ENCODE peak calls at places on chromosomes 5 and 9, in four cellular contexts. One of them, this sample, is unnamed.

GRCh38 chr9:109730228-109730627 is 49.8 kb upstream of the PALM2AKAP2 start:
- DNase-seq in HuH-7: peak; percentile 17
- DNase-seq in EH: peak; percentile 59
- DNase-seq in ureter: no peak
- DNase-seq in this sample: peak; percentile 24

GRCh38 chr5:169142264-169142970 is 158.5 kb downstream of the SLIT3 start:
- DNase-seq in EH: no peak
- DNase-seq in HuH-7: no peak
- DNase-seq in ureter: peak; percentile 89
- DNase-seq in this sample: no peak

GRCh38 chr5:53481887-53482716 is 1.7 kb downstream of the FST start:
- DNase-seq in HuH-7: peak; percentile 39
- DNase-seq in ureter: peak; percentile 79
- DNase-seq in EH: peak; percentile 80
- DNase-seq in this sample: peak; percentile 49

GRCh38 chr5:77852514-77853352 is 76.6 kb upstream of the TBCA start:
- DNase-seq in ureter: peak; percentile 55
- DNase-seq in HuH-7: peak; percentile 86
- DNase-seq in EH: peak; percentile 67
- DNase-seq in this sample: peak; percentile 75

GRCh38 chr5:154541553-154541952 is 63.5 kb upstream of the HAND1 start:
- DNase-seq in HuH-7: no peak
- DNase-seq in EH: no peak
- DNase-seq in ureter: no peak
- DNase-seq in this sample: no peak

GRCh38 chr5:1041225-1042186 is 32.9 kb downstream of the NKD2 start:
- DNase-seq in ureter: no peak
- DNase-seq in EH: no peak
- DNase-seq in HuH-7: no peak
- DNase-seq in this sample: no peak

GRCh38 chr9:131097259-131097947 is 1.1 kb downstream of the AIF1L start:
- DNase-seq in EH: no peak
- DNase-seq in HuH-7: no peak
- DNase-seq in ureter: no peak
- DNase-seq in this sample: no peak

GRCh38 chr5:74738406-74738805 is 28.5 kb downstream of the GFM2 start:
- DNase-seq in ureter: no peak
- DNase-seq in HuH-7: no peak
- DNase-seq in EH: peak; percentile 26
- DNase-seq in this sample: no peak

GRCh38 chr5:169637085-169637855 is at the start of gene DOCK2:
- DNase-seq in ureter: peak; percentile 56
- DNase-seq in HuH-7: no peak
- DNase-seq in EH: no peak
- DNase-seq in this sample: no peak

GRCh38 chr9:72814083-72814482 is 138.8 kb downstream of the ALDH1A1 start:
- DNase-seq in HuH-7: no peak
- DNase-seq in ureter: no peak
- DNase-seq in EH: no peak
- DNase-seq in this sample: no peak

GRCh38 chr5:24294324-24294723 is 350.5 kb downstream of the CDH10 start:
- DNase-seq in HuH-7: no peak
- DNase-seq in ureter: no peak
- DNase-seq in EH: no peak
- DNase-seq in this sample: no peak

GRCh38 chr5:2204366-2205184 is 321.9 kb upstream of the IRX4 start:
- DNase-seq in HuH-7: no peak
- DNase-seq in ureter: peak; percentile 18
- DNase-seq in EH: no peak
- DNase-seq in this sample: no peak

GRCh38 chr5:10354048-10354872 is 765 bp downstream of the MARCHF6 start:
- DNase-seq in HuH-7: peak; percentile 29
- DNase-seq in EH: peak; percentile 53
- DNase-seq in ureter: no peak
- DNase-seq in this sample: peak; percentile 43

GRCh38 chr9:70589571-70590263 is 175.3 kb upstream of the KLF9 start:
- DNase-seq in EH: peak; percentile 95
- DNase-seq in ureter: no peak
- DNase-seq in HuH-7: no peak
- DNase-seq in this sample: no peak

GRCh38 chr5:144142030-144142825 is 28.2 kb downstream of the YIPF5 start:
- DNase-seq in EH: peak; percentile 65
- DNase-seq in HuH-7: peak; percentile 22
- DNase-seq in ureter: no peak
- DNase-seq in this sample: peak; percentile 40

GRCh38 chr5:92979716-92980115 is 601.3 kb downstream of the NR2F1-AS1 start:
- DNase-seq in ureter: no peak
- DNase-seq in EH: no peak
- DNase-seq in HuH-7: no peak
- DNase-seq in this sample: no peak

GRCh38 chr9:80285325-80285724 is 713.6 kb downstream of the TLE4 start:
- DNase-seq in EH: no peak
- DNase-seq in ureter: no peak
- DNase-seq in HuH-7: peak; percentile 0
- DNase-seq in this sample: no peak

GRCh38 chr9:16413509-16414016 is 456.9 kb downstream of the BNC2 start:
- DNase-seq in HuH-7: peak; percentile 4
- DNase-seq in EH: peak; percentile 96
- DNase-seq in ureter: no peak
- DNase-seq in this sample: no peak

GRCh38 chr9:98207606-98208005 is 15.2 kb upstream of the CORO2A start:
- DNase-seq in EH: no peak
- DNase-seq in HuH-7: no peak
- DNase-seq in ureter: no peak
- DNase-seq in this sample: no peak

GRCh38 chr5:36177715-36178556 is 26.0 kb downstream of the SKP2 start:
- DNase-seq in EH: peak; percentile 62
- DNase-seq in ureter: no peak
- DNase-seq in HuH-7: peak; percentile 32
- DNase-seq in this sample: no peak

GRCh38 chr5:173547579-173547978 is 68.9 kb downstream of the BOD1 start:
- DNase-seq in HuH-7: no peak
- DNase-seq in ureter: no peak
- DNase-seq in EH: peak; percentile 50
- DNase-seq in this sample: no peak

GRCh38 chr9:87725356-87725899 is 491 bp upstream of the CTSL start:
- DNase-seq in ureter: no peak
- DNase-seq in EH: peak; percentile 39
- DNase-seq in HuH-7: no peak
- DNase-seq in this sample: no peak

GRCh38 chr5:135135530-135136201 is 101.6 kb upstream of the PITX1 start:
- DNase-seq in ureter: peak; percentile 83
- DNase-seq in HuH-7: no peak
- DNase-seq in EH: peak; percentile 31
- DNase-seq in this sample: peak; percentile 92

GRCh38 chr9:83097633-83098032 is 34.7 kb upstream of the RASEF start:
- DNase-seq in EH: no peak
- DNase-seq in HuH-7: no peak
- DNase-seq in ureter: no peak
- DNase-seq in this sample: no peak

GRCh38 chr5:132629230-132629944 is 28.6 kb upstream of the IL13 start:
- DNase-seq in EH: no peak
- DNase-seq in HuH-7: no peak
- DNase-seq in ureter: no peak
- DNase-seq in this sample: no peak

GRCh38 chr9:127463891-127464290 is 12.6 kb downstream of the LRSAM1 start:
- DNase-seq in EH: peak; percentile 29
- DNase-seq in ureter: no peak
- DNase-seq in HuH-7: no peak
- DNase-seq in this sample: no peak

GRCh38 chr5:80083115-80083890 is 48.2 kb downstream of the THBS4 start:
- DNase-seq in EH: peak; percentile 78
- DNase-seq in HuH-7: peak; percentile 74
- DNase-seq in ureter: no peak
- DNase-seq in this sample: peak; percentile 79

GRCh38 chr9:27542519-27542918 is 12.9 kb upstream of the MOB3B start:
- DNase-seq in ureter: no peak
- DNase-seq in EH: peak; percentile 11
- DNase-seq in HuH-7: no peak
- DNase-seq in this sample: no peak

GRCh38 chr5:138912093-138912492 is 37.0 kb upstream of the LRRTM2 start:
- DNase-seq in HuH-7: no peak
- DNase-seq in EH: no peak
- DNase-seq in ureter: no peak
- DNase-seq in this sample: no peak

GRCh38 chr5:168939131-168939530 is 360.0 kb upstream of the PANK3 start:
- DNase-seq in HuH-7: no peak
- DNase-seq in EH: no peak
- DNase-seq in ureter: no peak
- DNase-seq in this sample: no peak

GRCh38 chr5:53173083-53173482 is 63.5 kb upstream of the MOCS2 start:
- DNase-seq in EH: no peak
- DNase-seq in ureter: no peak
- DNase-seq in HuH-7: no peak
- DNase-seq in this sample: no peak

GRCh38 chr9:114099523-114100270 is 605 bp upstream of the KIF12 start:
- DNase-seq in ureter: no peak
- DNase-seq in EH: no peak
- DNase-seq in HuH-7: no peak
- DNase-seq in this sample: no peak

GRCh38 chr5:90558344-90559192 is at the start of gene ADGRV1:
- DNase-seq in HuH-7: peak; percentile 85
- DNase-seq in EH: peak; percentile 12
- DNase-seq in ureter: no peak
- DNase-seq in this sample: peak; percentile 98

GRCh38 chr9:78158286-78158685 is 77.6 kb upstream of the CEP78 start:
- DNase-seq in EH: no peak
- DNase-seq in HuH-7: peak; percentile 23
- DNase-seq in ureter: no peak
- DNase-seq in this sample: no peak

GRCh38 chr5:150598821-150599273 is 41.6 kb upstream of the SYNPO start:
- DNase-seq in ureter: peak; percentile 74
- DNase-seq in EH: no peak
- DNase-seq in HuH-7: no peak
- DNase-seq in this sample: no peak